ENCODE peak calls at places on chromosomes 3 and 15, in six cellular contexts. D is amygdala; Z is activated CD8-positive, alpha-beta memory T cell treated with anti-CD3 and anti-CD28 coated beads for 48 hours; F is body of pancreas; L is EL; T is SIG-M5. W is an unnamed sample.

GRCh38 chr3:73192036-73192738 is 130.7 kb downstream of the EBLN2 start:
- DNase-seq in D (no peak), Z (no peak), F (no peak), L (no peak), T (no peak), W (peak)

GRCh38 chr3:152595975-152596832 is 238.7 kb upstream of the P2RY1 start:
- DNase-seq in D (no peak), Z (no peak), F (peak), L (peak), T (peak), W (no peak)

GRCh38 chr3:48427630-48427962 is 2.3 kb downstream of the PLXNB1 start:
- DNase-seq in D (no peak), Z (no peak), F (no peak), L (no peak), T (no peak), W (no peak)

GRCh38 chr15:77940548-77940947 is 137.0 kb downstream of the TBC1D2B start:
- DNase-seq in D (no peak), Z (no peak), F (no peak), L (no peak), T (no peak), W (no peak)

GRCh38 chr3:46898321-46899150 is 21.0 kb downstream of the PTH1R start:
- DNase-seq in D (no peak), Z (no peak), F (no peak), L (no peak), T (no peak), W (no peak)

GRCh38 chr15:90956551-90957104 is 1.9 kb downstream of the RCCD1 start:
- DNase-seq in D (peak), Z (peak), F (peak), L (peak), T (no peak), W (no peak)

GRCh38 chr15:71682051-71682450 is 128.3 kb upstream of the NR2E3 start:
- DNase-seq in D (no peak), Z (no peak), F (no peak), L (no peak), T (no peak), W (no peak)

GRCh38 chr3:157127831-157128767 is 31.8 kb downstream of the CCNL1 start:
- DNase-seq in D (no peak), Z (no peak), F (peak), L (peak), T (no peak), W (no peak)

GRCh38 chr3:195537995-195538394 is 5.1 kb downstream of the PPP1R2 start:
- DNase-seq in D (no peak), Z (no peak), F (no peak), L (no peak), T (no peak), W (no peak)

GRCh38 chr15:41291065-41291631 is 41.2 kb downstream of the OIP5 start:
- DNase-seq in D (no peak), Z (no peak), F (no peak), L (no peak), T (peak), W (no peak)

GRCh38 chr3:184284696-184285095 is 8.9 kb downstream of the ECE2 start:
- DNase-seq in D (no peak), Z (no peak), F (peak), L (peak), T (no peak), W (peak)

GRCh38 chr3:13878711-13879101 is 1.2 kb downstream of the WNT7A start:
- DNase-seq in D (no peak), Z (no peak), F (no peak), L (no peak), T (no peak), W (no peak)

GRCh38 chr15:83698294-83698693 is 44.4 kb downstream of the ADAMTSL3 start:
- DNase-seq in D (no peak), Z (no peak), F (peak), L (peak), T (no peak), W (no peak)

GRCh38 chr3:141360888-141361598 is 7.3 kb upstream of the ZBTB38 start:
- DNase-seq in D (no peak), Z (no peak), F (no peak), L (peak), T (no peak), W (no peak)

GRCh38 chr3:43117257-43117656 is 11.4 kb upstream of the POMGNT2 start:
- DNase-seq in D (no peak), Z (no peak), F (no peak), L (no peak), T (no peak), W (no peak)

GRCh38 chr3:72663429-72663828 is 184.8 kb downstream of the SHQ1 start:
- DNase-seq in D (no peak), Z (no peak), F (no peak), L (no peak), T (no peak), W (no peak)

GRCh38 chr15:60583194-60583593 is 104.3 kb upstream of the ICE2 start:
- DNase-seq in D (no peak), Z (no peak), F (no peak), L (no peak), T (no peak), W (no peak)

GRCh38 chr3:83235180-83235814 is 1473.9 kb upstream of the GBE1 start:
- DNase-seq in D (no peak), Z (no peak), F (no peak), L (no peak), T (no peak), W (no peak)

GRCh38 chr15:87429754-87430153 is 826.8 kb downstream of the NTRK3 start:
- DNase-seq in D (no peak), Z (no peak), F (no peak), L (no peak), T (no peak), W (no peak)

GRCh38 chr15:35888815-35889214 is 342.9 kb upstream of the DPH6 start:
- DNase-seq in D (no peak), Z (no peak), F (no peak), L (no peak), T (no peak), W (no peak)

GRCh38 chr3:43161684-43162512 is 56.0 kb upstream of the POMGNT2 start:
- DNase-seq in D (no peak), Z (no peak), F (no peak), L (peak), T (no peak), W (no peak)

GRCh38 chr3:14926592-14926991 is 20.8 kb upstream of the NR2C2 start:
- DNase-seq in D (no peak), Z (no peak), F (no peak), L (no peak), T (no peak), W (no peak)

GRCh38 chr3:63967675-63968611 is 55.4 kb downstream of the PSMD6 start:
- DNase-seq in D (no peak), Z (no peak), F (peak), L (peak), T (peak), W (no peak)

GRCh38 chr15:49693491-49693890 is 72.6 kb downstream of the DTWD1 start:
- DNase-seq in D (no peak), Z (no peak), F (no peak), L (no peak), T (no peak), W (no peak)

GRCh38 chr3:71258116-71258515 is 325.4 kb downstream of the FOXP1 start:
- DNase-seq in D (no peak), Z (no peak), F (no peak), L (peak), T (no peak), W (no peak)

GRCh38 chr3:4898454-4899313 is 80.6 kb upstream of the BHLHE40 start:
- DNase-seq in D (no peak), Z (no peak), F (no peak), L (peak), T (no peak), W (no peak)

GRCh38 chr15:94582368-94582767 is 351.0 kb downstream of the MCTP2 start:
- DNase-seq in D (no peak), Z (no peak), F (no peak), L (no peak), T (no peak), W (peak)

GRCh38 chr15:90915808-90916440 is 12.8 kb downstream of the MAN2A2 start:
- DNase-seq in D (no peak), Z (no peak), F (no peak), L (no peak), T (no peak), W (no peak)

GRCh38 chr3:188720636-188721035 is 451.1 kb upstream of the TPRG1 start:
- DNase-seq in D (no peak), Z (no peak), F (no peak), L (peak), T (no peak), W (no peak)

GRCh38 chr3:86929046-86929445 is 61.9 kb downstream of the VGLL3 start:
- DNase-seq in D (no peak), Z (no peak), F (no peak), L (peak), T (no peak), W (no peak)

GRCh38 chr3:75192065-75192658 is 472.0 kb upstream of the FRG2C start:
- DNase-seq in D (no peak), Z (no peak), F (peak), L (peak), T (no peak), W (no peak)